ENCODE peak calls at places on chromosomes 6 and 20, in six cellular contexts. R, V, T, U, N and S are unnamed samples.

GRCh38 chr6:45537539-45537938 is 159.8 kb upstream of the SUPT3H start:
- DNase-seq in U (no peak), N (no peak), T (no peak), V (no peak), R (no peak), S (no peak)

GRCh38 chr6:144435602-144436426 is 150.7 kb downstream of the UTRN start:
- DNase-seq in U (no peak), T (no peak), N (no peak), R (no peak), V (no peak), S (no peak)

GRCh38 chr6:89197141-89197540 is 20.0 kb downstream of the GABRR1 start:
- DNase-seq in N (no peak), U (no peak), R (no peak), T (no peak), V (no peak), S (no peak)

GRCh38 chr6:25660512-25660911 is 8.5 kb downstream of the SCGN start:
- DNase-seq in U (peak), N (peak), V (no peak), T (no peak), R (peak), S (no peak)

GRCh38 chr6:34912715-34913464 is 23.8 kb downstream of the ANKS1A start:
- DNase-seq in R (peak), V (no peak), U (no peak), T (peak), N (no peak), S (no peak)

GRCh38 chr6:163963205-163964120 is 548.9 kb downstream of the QKI start:
- DNase-seq in U (no peak), V (no peak), N (no peak), R (no peak), T (no peak), S (no peak)

GRCh38 chr6:169047345-169047744 is 206.3 kb downstream of the THBS2 start:
- DNase-seq in V (no peak), U (no peak), N (no peak), R (no peak), T (no peak), S (no peak)

GRCh38 chr6:29631860-29632731 is 887 bp downstream of the GABBR1 start:
- DNase-seq in N (no peak), R (peak), T (no peak), V (peak), U (peak), S (no peak)

GRCh38 chr6:80872194-80872950 is 765.9 kb downstream of the BCKDHB start:
- DNase-seq in U (no peak), R (no peak), N (no peak), V (peak), T (no peak), S (no peak)

GRCh38 chr20:23144856-23145255 is 58.7 kb upstream of the CD93 start:
- DNase-seq in N (no peak), T (no peak), V (no peak), U (no peak), R (no peak), S (no peak)

GRCh38 chr6:106508836-106509235 is 120.5 kb downstream of the RTN4IP1 start:
- DNase-seq in V (no peak), T (no peak), U (no peak), R (peak), N (no peak), S (peak)

GRCh38 chr6:3318821-3319540 is 60.2 kb downstream of the PSMG4 start:
- DNase-seq in U (no peak), T (no peak), N (no peak), R (no peak), V (no peak), S (no peak)

GRCh38 chr6:157892363-157892878 is 69.4 kb downstream of the SNX9 start:
- DNase-seq in U (no peak), R (no peak), T (no peak), N (no peak), V (no peak), S (no peak)

GRCh38 chr6:35089216-35089934 is 51.8 kb downstream of the TCP11 start:
- DNase-seq in R (no peak), V (no peak), U (no peak), N (no peak), T (no peak), S (no peak)

GRCh38 chr20:18902181-18902725 is 88.7 kb downstream of the SCP2D1 start:
- DNase-seq in V (no peak), N (no peak), R (no peak), U (peak), T (no peak), S (no peak)

GRCh38 chr6:116078522-116078921 is 17.8 kb upstream of the FRK start:
- DNase-seq in T (no peak), N (no peak), R (no peak), V (no peak), U (no peak), S (no peak)

GRCh38 chr6:167703347-167703746 is 123.4 kb upstream of the AFDN start:
- DNase-seq in U (no peak), T (no peak), V (no peak), R (no peak), N (no peak), S (no peak)

GRCh38 chr6:7249391-7249790 is 63.6 kb downstream of the SSR1 start:
- DNase-seq in V (no peak), U (no peak), N (no peak), T (no peak), R (peak), S (no peak)

GRCh38 chr6:12297363-12298016 is 7.3 kb downstream of the EDN1 start:
- DNase-seq in T (no peak), U (no peak), N (no peak), R (no peak), V (no peak), S (no peak)

GRCh38 chr6:100775667-100776066 is 105.5 kb downstream of the ASCC3 start:
- DNase-seq in U (no peak), V (no peak), N (no peak), R (no peak), T (no peak), S (no peak)
- TF ChIP-seq CTCF in U (no peak), V (no peak), N (no peak), R (peak), T (peak), S (peak)

DNA sequence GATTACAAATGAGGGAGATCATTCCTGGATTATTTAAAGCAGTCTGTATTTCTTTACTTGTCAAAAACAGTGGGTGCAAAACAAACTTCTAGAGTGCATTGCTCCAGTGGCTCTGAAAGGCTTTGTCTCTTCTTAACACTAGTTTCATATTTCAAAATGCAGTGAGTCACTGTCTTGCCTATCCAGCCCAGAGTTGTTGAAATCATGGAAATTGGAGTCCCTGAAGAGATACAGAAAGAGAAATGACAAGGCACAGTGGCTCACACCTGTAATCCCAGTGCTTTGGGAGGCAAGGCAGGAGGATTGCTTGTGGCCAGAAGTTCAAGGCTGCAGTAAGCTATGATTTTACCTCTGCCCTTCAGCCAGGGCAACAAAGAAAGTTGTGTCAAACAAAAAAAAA is 11.3 kb downstream of the SLC2A12 start:
- DNase-seq in U (peak), T (no peak), R (peak), V (no peak), N (no peak), S (no peak)
- H3K4me3 ChIP-seq in U (no peak), T (no peak), R (no peak), V (no peak), N (no peak), S (no peak)

GRCh38 chr20:45392733-45393132 is 14.6 kb upstream of the TP53TG5 start:
- DNase-seq in N (no peak), R (no peak), T (no peak), V (no peak), U (no peak), S (no peak)
- TF ChIP-seq CTCF in N (no peak), R (no peak), T (no peak), V (peak), U (no peak), S (peak)

GRCh38 chr6:87053312-87053711 is 41.6 kb downstream of the CGA start:
- DNase-seq in V (no peak), R (no peak), N (no peak), U (no peak), T (no peak), S (no peak)
- H3K4me3 ChIP-seq in V (no peak), R (no peak), N (no peak), U (no peak), T (no peak), S (no peak)

DNA sequence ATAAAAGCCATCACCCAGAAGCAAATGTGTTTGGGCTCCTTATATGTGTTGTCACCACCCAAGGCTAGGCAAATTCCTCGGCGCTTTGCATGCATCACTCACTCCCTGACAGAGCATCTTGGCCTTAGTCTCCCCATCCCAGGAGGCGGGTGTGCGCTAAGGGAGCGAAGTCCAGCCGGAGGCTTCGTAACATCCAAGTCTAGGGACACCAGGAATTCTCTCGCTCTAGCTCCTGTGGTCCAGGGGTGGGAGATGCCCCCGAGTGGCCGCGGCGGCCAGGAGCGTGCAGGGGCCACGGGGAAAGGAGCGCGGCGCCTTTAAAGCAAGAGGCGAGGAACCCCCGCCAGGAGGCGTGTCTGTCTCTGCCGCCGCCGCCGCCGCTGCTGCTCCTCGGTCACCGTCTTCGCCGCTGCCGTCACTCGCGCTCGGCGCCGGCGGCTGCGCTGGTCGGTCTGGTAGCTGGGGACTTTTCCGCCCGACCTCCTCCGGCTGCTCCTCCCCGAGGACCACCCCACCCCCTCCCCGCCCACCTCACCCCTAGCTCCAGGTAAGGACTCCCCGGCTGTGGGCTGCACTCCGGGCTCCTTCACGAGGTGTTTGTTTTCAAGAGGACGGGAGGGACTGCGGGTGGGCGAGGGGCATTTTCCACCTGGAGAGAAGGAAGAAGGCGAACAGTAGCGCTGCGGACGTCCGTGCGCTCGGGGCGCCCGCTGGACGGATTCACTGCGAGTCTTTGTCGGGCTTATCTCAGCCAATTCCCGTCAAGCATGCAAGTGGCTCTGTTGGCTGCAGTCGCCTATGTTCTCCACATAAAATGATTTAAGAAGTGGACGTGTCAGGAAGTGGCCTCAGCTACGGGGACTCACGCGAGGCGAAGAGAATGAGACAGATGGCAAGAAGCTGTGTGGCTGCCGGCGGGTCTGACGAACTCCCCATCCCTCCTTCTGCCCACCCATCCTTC is at the start of gene GRIK2:
- DNase-seq in U (peak), R (peak), T (no peak), N (no peak), V (no peak), S (no peak)
- TF ChIP-seq CTCF in U (peak), R (peak), T (peak), N (peak), V (no peak), S (peak)